ENCODE peak calls at places on chromosomes 11 and 22, in eight cellular contexts. U is pancreas, V is astrocyte of the spinal cord, D is osteoblast, H is uterus, M is breast epithelium, G is osteocyte, P is IMR-90. A is an unnamed sample.

GRCh38 chr11:32884770-32885384 is 7.7 kb upstream of the QSER1 start:
- DNase-seq in M (no peak), D (peak; percentile 68), H (no peak), U (no peak), V (no peak), G (no peak), P (no peak), A (no peak)

GRCh38 chr11:64833509-64833908 is 10.9 kb downstream of the CDC42BPG start:
- DNase-seq in M (no peak), U (no peak), P (no peak), G (no peak), H (no peak), D (no peak), V (no peak), A (no peak)

GRCh38 chr11:65432686-65433582 is 10.3 kb downstream of the NEAT1 start:
- DNase-seq in V (peak; percentile 54), H (no peak), G (no peak), U (no peak), M (no peak), P (peak; percentile 54), D (no peak), A (no peak)

GRCh38 chr22:39003165-39003638 is 10.9 kb upstream of the APOBEC3C start:
- DNase-seq in H (peak; percentile 75), U (peak; percentile 82), M (peak; percentile 66), P (peak; percentile 86), V (peak; percentile 87), D (peak; percentile 94), G (peak; percentile 90), A (peak; percentile 52)

GRCh38 chr11:133919330-133920108 is 37.2 kb downstream of the IGSF9B start:
- DNase-seq in U (peak; percentile 62), G (no peak), D (peak; percentile 72), M (no peak), P (no peak), H (no peak), V (no peak), A (no peak)

GRCh38 chr11:20110908-20111669 is 49.2 kb downstream of the DBX1 start:
- DNase-seq in M (no peak), U (no peak), P (peak; percentile 85), G (peak; percentile 90), D (peak; percentile 69), H (no peak), V (peak; percentile 95), A (no peak)

GRCh38 chr22:18987765-18988164 is 51.7 kb upstream of the PRODH start:
- DNase-seq in V (no peak), U (peak; percentile 81), H (no peak), D (peak; percentile 77), P (no peak), G (no peak), M (peak; percentile 41), A (no peak)

GRCh38 chr11:100955318-100955717 is 174.3 kb downstream of the PGR start:
- DNase-seq in U (no peak), P (no peak), V (no peak), G (no peak), M (no peak), D (no peak), H (no peak), A (no peak)

GRCh38 chr11:2294340-2295290 is 7.1 kb downstream of the C11orf21 start:
- DNase-seq in U (peak; percentile 45), P (no peak), D (peak; percentile 65), G (peak; percentile 79), M (peak; percentile 46), H (peak; percentile 14), V (no peak), A (peak; percentile 10)

GRCh38 chr22:36585841-36586240 is 56.9 kb upstream of the EIF3D start:
- DNase-seq in D (peak; percentile 44), V (no peak), H (no peak), M (no peak), G (no peak), U (no peak), P (peak; percentile 20), A (no peak)

GRCh38 chr11:72762641-72763304 is 10.6 kb upstream of the ARAP1 start:
- DNase-seq in M (no peak), H (no peak), P (no peak), D (no peak), G (no peak), V (no peak), U (no peak), A (no peak)

GRCh38 chr11:72767203-72768062 is 15.2 kb upstream of the ARAP1 start:
- DNase-seq in H (no peak), V (no peak), D (no peak), P (no peak), U (no peak), M (no peak), G (no peak), A (no peak)

GRCh38 chr11:72766152-72766902 is 14.1 kb upstream of the ARAP1 start:
- DNase-seq in G (no peak), D (no peak), V (no peak), P (no peak), M (no peak), H (no peak), U (no peak), A (no peak)

GRCh38 chr11:72763823-72764222 is 11.6 kb upstream of the ARAP1 start:
- DNase-seq in H (no peak), P (no peak), V (no peak), U (no peak), G (no peak), D (no peak), M (no peak), A (no peak)

GRCh38 chr11:72764503-72764902 is 12.3 kb upstream of the ARAP1 start:
- DNase-seq in P (no peak), U (no peak), G (no peak), D (no peak), M (no peak), H (no peak), V (no peak), A (no peak)
- TF ChIP-seq CTCF in P (no peak), U (no peak), G (no peak), D (no peak), M (no peak), H (no peak), V (no peak), A (no peak)

GRCh38 chr22:44668886-44669724 is 32.9 kb upstream of the PRR5 start:
- DNase-seq in U (no peak), P (no peak), G (no peak), D (peak; percentile 59), V (no peak), M (no peak), H (no peak), A (no peak)

GRCh38 chr22:44668190-44668885 is 33.7 kb upstream of the PRR5 start:
- DNase-seq in V (no peak), P (no peak), H (no peak), M (no peak), G (no peak), U (no peak), D (peak; percentile 81), A (no peak)

GRCh38 chr22:44667829-44668189 is 34.2 kb upstream of the PRR5 start:
- DNase-seq in P (no peak), V (no peak), D (no peak), H (no peak), G (no peak), U (no peak), M (no peak), A (no peak)

GRCh38 chr22:44670220-44670983 is 31.6 kb upstream of the PRR5 start:
- DNase-seq in M (no peak), H (no peak), D (peak; percentile 81), V (no peak), P (no peak), G (no peak), U (no peak), A (no peak)

DNA sequence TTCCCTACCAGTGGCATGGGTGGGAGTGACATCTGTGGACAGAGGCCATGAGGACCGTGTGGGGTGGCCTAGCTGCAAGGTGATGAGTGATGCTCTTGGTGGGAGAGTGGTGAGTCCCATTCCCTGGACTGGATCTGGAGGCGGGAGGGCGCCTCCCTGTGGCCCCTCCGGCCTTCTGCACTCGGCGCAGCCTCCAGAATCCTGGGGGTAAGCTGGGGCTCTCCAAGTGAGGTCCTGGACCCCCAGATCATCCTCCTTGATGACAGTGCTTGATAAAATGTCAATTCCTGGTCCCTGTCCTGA is 32.3 kb upstream of the PRR5 start:
- DNase-seq in D (peak; percentile 66), H (no peak), M (no peak), V (no peak), U (no peak), G (no peak), P (peak; percentile 37), A (no peak)
- TF ChIP-seq CTCF in D (peak; percentile 29), H (no peak), M (peak; percentile 19), V (peak; percentile 47), U (no peak), G (peak; percentile 38), P (peak; percentile 54), A (no peak)

GRCh38 chr22:30604723-30605122 is 2.3 kb upstream of the TCN2 start:
- DNase-seq in H (no peak), G (no peak), M (no peak), V (no peak), D (no peak), U (no peak), P (no peak), A (no peak)

GRCh38 chr22:30600925-30601324 is 6.0 kb upstream of the TCN2 start:
- DNase-seq in V (no peak), M (no peak), D (peak; percentile 5), P (no peak), G (no peak), U (no peak), H (no peak), A (no peak)

GRCh38 chr22:30598986-30599385 is 7.3 kb upstream of the PES1 start:
- DNase-seq in M (no peak), D (no peak), P (peak; percentile 54), G (no peak), U (no peak), H (no peak), V (no peak), A (no peak)

GRCh38 chr22:30601464-30601863 is 5.5 kb upstream of the TCN2 start:
- DNase-seq in V (no peak), G (no peak), M (no peak), P (no peak), U (no peak), D (no peak), H (no peak), A (no peak)

DNA sequence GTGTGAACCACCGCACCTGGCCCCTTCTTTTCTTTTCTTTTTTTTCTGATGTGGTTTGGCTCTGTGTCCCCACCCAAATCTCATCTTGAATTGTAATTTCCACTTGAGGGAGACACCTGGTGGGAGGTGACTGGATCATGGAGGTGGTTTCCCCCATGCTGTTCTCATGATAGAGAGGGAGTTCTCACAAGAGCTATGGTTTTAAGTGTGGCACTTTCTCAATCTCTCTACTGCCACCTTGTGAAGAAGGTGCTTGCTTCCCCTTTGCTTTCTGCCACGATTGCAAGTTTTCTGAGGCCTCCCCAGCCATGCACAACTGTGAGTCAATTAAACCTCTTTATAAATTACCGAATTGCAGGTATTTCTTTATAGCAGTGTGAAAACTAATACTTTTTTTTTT is 4.9 kb upstream of the TCN2 start:
- DNase-seq in H (no peak), P (peak; percentile 43), V (peak; percentile 19), M (no peak), U (no peak), D (peak; percentile 34), G (no peak), A (no peak)
- TF ChIP-seq CTCF in H (no peak), P (peak; percentile 27), V (peak; percentile 57), M (no peak), U (peak; percentile 19), D (peak; percentile 46), G (peak; percentile 48), A (no peak)

DNA sequence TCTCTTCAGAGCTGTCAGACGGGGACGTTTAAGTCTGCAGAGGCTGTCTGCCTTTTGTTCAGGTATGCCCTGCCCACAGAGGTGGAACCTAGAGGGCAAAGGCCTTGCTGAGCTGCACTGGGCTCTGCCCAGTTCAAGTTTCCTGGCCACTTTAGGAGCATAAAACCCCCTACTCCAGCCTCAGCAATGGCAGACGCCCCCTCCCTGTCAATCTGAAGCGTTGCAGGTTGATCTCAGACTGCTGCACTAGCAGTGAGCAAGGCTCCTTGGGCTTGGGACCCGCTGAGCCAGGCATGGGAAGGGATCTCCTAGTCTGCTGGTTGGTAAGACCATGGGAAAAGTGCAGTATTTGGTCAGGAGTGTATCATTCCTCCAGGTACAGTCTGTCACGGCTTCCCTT is 66.6 kb upstream of the TP53I11 start:
- DNase-seq in M (no peak), D (no peak), P (no peak), G (no peak), U (no peak), H (no peak), V (no peak), A (no peak)
- TF ChIP-seq CTCF in M (no peak), D (no peak), P (no peak), G (no peak), U (no peak), H (no peak), V (no peak), A (no peak)